ENCODE peak calls at places on chromosomes 16 and 17, in six cellular contexts. J, I, Z, R, C and D are unnamed samples.

GRCh38 chr17:49224198-49224996 is 6.2 kb downstream of the PHOSPHO1 start:
- DNase-seq in J (no peak), I (no peak), Z (no peak), R (no peak), C (peak), D (peak)

GRCh38 chr16:80610489-80611156 is 69.8 kb downstream of the DYNLRB2 start:
- DNase-seq in J (no peak), I (no peak), Z (no peak), R (no peak), C (no peak), D (no peak)

GRCh38 chr17:28745052-28745776 is 1.4 kb downstream of the TRAF4 start:
- DNase-seq in J (no peak), I (peak), Z (peak), R (no peak), C (peak), D (peak)

GRCh38 chr16:56780646-56781045 is 50.7 kb downstream of the NUP93 start:
- DNase-seq in J (no peak), I (no peak), Z (no peak), R (no peak), C (no peak), D (no peak)

GRCh38 chr17:66507103-66507923 is 204.9 kb downstream of the PRKCA start:
- DNase-seq in J (no peak), I (peak), Z (peak), R (no peak), C (no peak), D (no peak)

GRCh38 chr17:11178576-11178975 is 62.4 kb upstream of the SHISA6 start:
- DNase-seq in J (no peak), I (no peak), Z (no peak), R (no peak), C (no peak), D (no peak)

GRCh38 chr17:83194761-83195329 is 115.4 kb downstream of the METRNL start:
- DNase-seq in J (no peak), I (no peak), Z (no peak), R (no peak), C (no peak), D (peak)

GRCh38 chr16:53052519-53053501 is at the start of gene CHD9NB:
- DNase-seq in J (no peak), I (no peak), Z (peak), R (peak), C (no peak), D (no peak)

GRCh38 chr16:52103791-52104190 is 443.2 kb downstream of the TOX3 start:
- DNase-seq in J (no peak), I (no peak), Z (no peak), R (no peak), C (no peak), D (no peak)

GRCh38 chr16:49472598-49472997 is 99.0 kb downstream of the C16orf78 start:
- DNase-seq in J (no peak), I (peak), Z (no peak), R (no peak), C (no peak), D (no peak)

GRCh38 chr16:86107190-86107589 is 208.2 kb downstream of the IRF8 start:
- DNase-seq in J (no peak), I (no peak), Z (no peak), R (no peak), C (no peak), D (no peak)

GRCh38 chr17:8438441-8438840 is 2.8 kb downstream of the NDEL1 start:
- DNase-seq in J (no peak), I (no peak), Z (no peak), R (no peak), C (no peak), D (no peak)

GRCh38 chr16:56669005-56669839 is at the start of gene MT1H:
- DNase-seq in J (no peak), I (no peak), Z (no peak), R (no peak), C (no peak), D (no peak)

GRCh38 chr16:53952215-53953208 is 248.6 kb downstream of the FTO start:
- DNase-seq in J (no peak), I (no peak), Z (no peak), R (no peak), C (no peak), D (no peak)

GRCh38 chr17:30091771-30092170 is 24.8 kb upstream of the NSRP1 start:
- DNase-seq in J (no peak), I (no peak), Z (no peak), R (no peak), C (no peak), D (no peak)

GRCh38 chr17:28524476-28525415 is 18.6 kb downstream of the FOXN1 start:
- DNase-seq in J (no peak), I (no peak), Z (peak), R (no peak), C (no peak), D (no peak)

GRCh38 chr16:28927815-28928214 is 2.8 kb upstream of the RABEP2 start:
- DNase-seq in J (no peak), I (no peak), Z (no peak), R (no peak), C (no peak), D (no peak)

GRCh38 chr16:50844840-50845239 is 103.0 kb downstream of the CYLD start:
- DNase-seq in J (no peak), I (no peak), Z (no peak), R (no peak), C (no peak), D (no peak)
- TF ChIP-seq CTCF in J (no peak), I (no peak), Z (no peak), R (no peak), C (no peak), D (no peak)

GRCh38 chr17:48181653-48182052 is 74.1 kb downstream of the SNX11 start:
- DNase-seq in J (no peak), I (no peak), Z (no peak), R (no peak), C (no peak), D (no peak)
- TF ChIP-seq CTCF in J (no peak), I (no peak), Z (peak), R (peak), C (no peak), D (no peak)

GRCh38 chr17:72697602-72698146 is 394.8 kb downstream of the SLC39A11 start:
- DNase-seq in J (no peak), I (no peak), Z (no peak), R (no peak), C (no peak), D (no peak)
- TF ChIP-seq CTCF in J (no peak), I (no peak), Z (no peak), R (no peak), C (no peak), D (no peak)

GRCh38 chr17:37791434-37791833 is 46.6 kb upstream of the HNF1B start:
- DNase-seq in J (no peak), I (no peak), Z (peak), R (peak), C (no peak), D (no peak)
- TF ChIP-seq CTCF in J (peak), I (no peak), Z (peak), R (peak), C (peak), D (peak)

GRCh38 chr16:659618-660017 is 8.3 kb upstream of the RHOT2 start:
- DNase-seq in J (no peak), I (no peak), Z (no peak), R (no peak), C (no peak), D (no peak)

GRCh38 chr16:657487-657886 is 8.3 kb downstream of the WDR90 start:
- DNase-seq in J (no peak), I (no peak), Z (no peak), R (no peak), C (no peak), D (no peak)

GRCh38 chr16:660459-661183 is 7.3 kb upstream of the RHOT2 start:
- DNase-seq in J (peak), I (peak), Z (peak), R (peak), C (peak), D (peak)

GRCh38 chr16:660132-660458 is 7.8 kb upstream of the RHOT2 start:
- DNase-seq in J (no peak), I (no peak), Z (no peak), R (no peak), C (no peak), D (no peak)

DNA sequence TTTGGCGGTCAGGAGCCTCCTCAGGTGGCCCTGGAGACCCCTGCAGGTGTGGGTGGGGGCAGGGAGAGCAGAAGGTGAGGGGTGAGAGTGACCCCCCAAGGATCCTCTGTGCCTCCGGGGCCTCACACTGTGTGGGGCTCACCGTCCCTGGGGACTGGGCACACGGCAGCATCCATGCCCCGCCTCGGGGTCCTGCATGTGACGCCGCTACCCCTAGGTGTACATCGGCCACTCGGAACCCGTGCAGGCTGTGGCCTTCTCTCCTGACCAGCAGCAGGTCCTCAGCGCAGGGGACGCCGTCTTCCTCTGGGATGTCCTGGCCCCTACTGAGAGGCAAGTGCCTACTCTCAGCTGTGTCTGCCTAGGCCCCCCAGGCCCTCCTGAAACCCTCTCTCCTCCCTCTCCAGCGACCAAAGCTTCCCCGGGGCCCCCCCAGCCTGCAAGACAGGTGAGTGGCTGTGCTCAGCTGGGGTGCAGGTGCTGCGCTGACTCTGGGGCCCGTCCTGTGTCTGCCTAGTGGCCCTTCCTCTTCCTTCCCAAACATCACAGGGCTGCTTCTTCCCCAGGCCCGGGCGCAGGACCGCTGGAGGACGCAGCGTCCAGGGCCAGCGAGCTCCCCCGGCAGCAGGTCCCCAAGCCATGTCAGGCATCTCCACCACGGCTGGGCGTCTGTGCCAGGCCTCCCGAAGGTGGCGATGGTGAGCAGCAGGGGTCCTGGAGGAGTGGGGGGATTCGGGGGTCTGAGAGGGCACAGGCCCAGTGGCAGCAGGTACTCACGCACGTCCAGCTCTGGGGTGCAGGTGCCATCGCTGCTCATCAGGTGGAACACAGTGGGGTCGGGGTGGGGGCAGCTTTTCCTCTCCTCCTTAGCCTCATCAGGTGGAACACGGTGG is 9.0 kb upstream of the RHOT2 start:
- DNase-seq in J (no peak), I (no peak), Z (no peak), R (no peak), C (no peak), D (no peak)
- TF ChIP-seq CTCF in J (no peak), I (no peak), Z (no peak), R (no peak), C (no peak), D (no peak)

DNA sequence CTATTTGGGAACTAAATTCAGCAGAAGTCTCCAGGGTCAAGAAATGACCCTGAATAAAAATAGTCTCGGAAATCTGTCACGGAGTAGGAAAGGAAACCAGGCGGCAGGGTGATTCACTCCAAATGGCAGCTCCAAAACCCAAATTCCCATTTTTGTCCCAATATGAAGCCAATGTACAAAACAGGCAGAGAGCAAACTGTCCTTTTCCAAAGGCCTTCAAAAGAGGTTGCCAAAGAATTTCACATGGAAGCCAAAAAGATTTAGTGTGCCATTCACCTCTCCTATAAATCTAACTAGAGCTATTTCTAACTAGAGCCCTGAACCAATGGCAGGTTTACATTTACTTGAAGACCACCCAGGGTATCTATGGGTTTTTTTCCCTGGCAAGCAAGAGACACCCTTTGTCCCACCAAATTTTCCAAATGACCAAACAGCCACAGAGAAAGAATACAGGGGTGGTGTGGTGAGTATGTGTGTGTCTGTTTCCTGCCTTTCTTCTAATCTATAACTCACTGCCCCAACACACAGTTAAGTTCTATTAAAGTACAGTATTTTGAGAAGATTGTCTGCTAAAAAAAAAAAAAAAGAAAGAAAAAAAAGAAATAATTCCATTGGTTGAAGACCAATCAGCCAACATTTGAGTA is 6.8 kb downstream of the MYO1D start:
- DNase-seq in J (no peak), I (no peak), Z (no peak), R (no peak), C (no peak), D (no peak)
- TF ChIP-seq CTCF in J (no peak), I (no peak), Z (no peak), R (no peak), C (no peak), D (no peak)

GRCh38 chr17:1617620-1618174 is 10.9 kb downstream of the SLC43A2 start:
- DNase-seq in J (no peak), I (peak), Z (no peak), R (no peak), C (no peak), D (no peak)
- TF ChIP-seq CTCF in J (no peak), I (no peak), Z (no peak), R (no peak), C (no peak), D (no peak)

GRCh38 chr17:73546121-73546520 is 98.1 kb downstream of the SDK2 start:
- DNase-seq in J (no peak), I (no peak), Z (no peak), R (no peak), C (no peak), D (no peak)
- TF ChIP-seq CTCF in J (no peak), I (no peak), Z (no peak), R (no peak), C (no peak), D (no peak)

DNA sequence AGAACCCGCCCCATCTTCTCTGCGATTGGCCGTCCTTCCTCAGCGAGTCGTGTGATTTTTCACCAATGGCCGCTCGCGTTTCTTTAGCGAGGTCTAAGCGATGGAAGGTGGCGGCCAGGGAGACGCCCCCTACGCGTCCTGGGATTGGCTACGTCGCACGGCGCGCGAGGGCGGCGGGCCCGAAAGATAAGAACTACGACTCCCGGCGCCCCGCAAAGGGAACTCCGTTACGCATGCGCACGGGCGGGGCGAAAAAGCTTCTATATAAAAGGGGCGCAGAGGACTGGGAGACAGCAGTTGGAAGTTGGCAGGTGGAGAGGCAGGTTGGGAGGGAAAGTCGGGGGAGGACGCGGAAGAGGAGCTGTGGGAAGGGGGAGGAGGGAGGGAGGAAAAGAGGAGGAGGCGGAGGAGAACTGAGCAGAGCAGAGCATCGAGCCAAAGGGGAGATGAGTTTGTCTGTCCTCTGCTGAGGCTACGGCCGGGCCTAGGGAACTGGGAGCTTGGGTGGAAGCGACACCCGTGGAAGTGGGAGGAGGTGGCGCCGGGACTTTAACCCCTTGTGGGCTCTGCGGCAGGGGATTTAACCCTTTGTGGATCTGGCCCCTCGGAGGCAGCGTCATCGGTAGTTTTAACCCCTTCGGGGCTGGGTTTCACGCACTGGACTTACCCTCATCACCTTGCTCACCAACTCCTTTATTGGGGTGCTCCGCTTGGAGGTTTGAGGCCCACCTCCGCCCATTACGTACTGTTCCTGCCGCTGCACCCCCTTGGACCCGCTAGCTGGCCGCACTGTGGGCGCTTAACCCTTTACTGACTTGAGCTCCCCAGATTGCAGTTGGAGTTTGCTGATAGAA is at the start of gene HEXIM1:
- DNase-seq in J (peak), I (peak), Z (peak), R (peak), C (peak), D (peak)
- TF ChIP-seq CTCF in J (no peak), I (no peak), Z (no peak), R (no peak), C (no peak), D (no peak)